ENCODE peak calls at places on chromosomes 3 and 15, in six cellular contexts. I, R, F, A, L and K are unnamed samples.

GRCh38 chr3:42505203-42505848 is 2.9 kb downstream of the VIPR1 start:
- DNase-seq in I (no peak), R (no peak), F (peak), A (no peak), L (no peak), K (no peak)

GRCh38 chr15:29476503-29477080 is 207.0 kb upstream of the NSMCE3 start:
- DNase-seq in I (no peak), R (no peak), F (no peak), A (no peak), L (no peak), K (no peak)

GRCh38 chr3:114527036-114527644 is 233.3 kb downstream of the TIGIT start:
- DNase-seq in I (no peak), R (no peak), F (no peak), A (no peak), L (peak), K (peak)

GRCh38 chr3:43882976-43883680 is 192.4 kb downstream of the ABHD5 start:
- DNase-seq in I (no peak), R (no peak), F (no peak), A (no peak), L (no peak), K (no peak)

GRCh38 chr15:90033448-90033847 is 32.3 kb downstream of the ZNF710 start:
- DNase-seq in I (no peak), R (no peak), F (no peak), A (no peak), L (no peak), K (no peak)

GRCh38 chr15:65339926-65340325 is 35.4 kb downstream of the RNU5B-1 start:
- DNase-seq in I (no peak), R (no peak), F (no peak), A (no peak), L (peak), K (no peak)

GRCh38 chr3:171790898-171791694 is 19.2 kb downstream of the PLD1 start:
- DNase-seq in I (no peak), R (no peak), F (no peak), A (no peak), L (no peak), K (no peak)

GRCh38 chr15:82966671-82967071 is 14.2 kb upstream of the HOMER2 start:
- DNase-seq in I (no peak), R (no peak), F (no peak), A (no peak), L (no peak), K (no peak)

GRCh38 chr15:100114526-100114925 is 227.2 kb downstream of the ADAMTS17 start:
- DNase-seq in I (no peak), R (no peak), F (no peak), A (no peak), L (no peak), K (no peak)

DNA sequence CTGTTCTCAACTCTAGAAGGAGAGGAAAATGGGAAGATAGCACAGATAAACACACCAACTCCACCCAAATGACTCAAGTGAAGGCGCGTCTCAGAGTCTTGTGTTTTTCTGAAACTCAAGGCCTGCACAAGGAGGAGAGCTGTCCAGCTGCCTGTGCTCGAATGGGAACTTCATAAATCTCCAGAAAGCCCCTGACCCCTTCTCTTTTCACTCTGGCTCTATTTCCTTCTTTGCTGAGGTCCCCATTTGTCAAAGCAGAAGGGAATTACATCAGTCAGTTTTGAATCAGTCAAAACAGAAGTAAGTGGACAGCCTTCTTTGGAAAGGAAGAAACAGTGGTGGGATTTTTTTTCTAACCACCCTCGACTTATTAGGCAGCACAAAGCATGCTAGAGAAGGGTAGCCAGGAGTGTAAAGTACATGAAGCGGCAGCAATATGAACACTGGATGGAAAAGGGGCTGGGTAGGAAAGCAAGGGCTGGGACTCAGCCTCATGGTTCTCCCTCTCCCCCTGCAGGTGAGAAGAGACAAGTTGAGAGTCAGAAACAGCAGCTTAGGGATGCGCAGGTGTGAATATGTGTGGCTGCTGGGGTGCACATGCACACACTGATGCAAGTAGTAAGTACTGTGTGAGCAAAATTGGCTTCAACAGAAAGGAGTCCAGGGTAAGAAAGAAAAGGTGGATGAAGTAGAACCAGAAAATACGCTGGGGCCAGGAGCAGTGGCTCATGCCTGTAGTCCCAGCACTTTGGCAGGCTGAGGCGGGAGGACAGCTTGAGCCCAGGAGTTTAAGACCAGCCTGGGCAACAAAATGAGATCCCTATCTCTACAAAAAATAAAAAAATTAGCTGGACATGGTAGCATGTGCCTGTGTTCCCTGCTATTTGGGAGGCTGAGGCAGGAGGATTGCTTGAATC is 36.6 kb upstream of the MAGEF1 start:
- DNase-seq in I (no peak), R (no peak), F (peak), A (peak), L (peak), K (peak)
- TF ChIP-seq CTCF in I (peak), R (no peak), F (no peak), A (peak), L (no peak), K (peak)

GRCh38 chr3:57298041-57298440 is 5.6 kb upstream of the ASB14 start:
- DNase-seq in I (no peak), R (peak), F (no peak), A (peak), L (no peak), K (peak)
- TF ChIP-seq CTCF in I (no peak), R (peak), F (no peak), A (no peak), L (no peak), K (no peak)

GRCh38 chr15:88178631-88179030 is 77.9 kb downstream of the NTRK3 start:
- DNase-seq in I (no peak), R (no peak), F (no peak), A (no peak), L (no peak), K (no peak)

GRCh38 chr15:88177451-88177850 is 79.1 kb downstream of the NTRK3 start:
- DNase-seq in I (no peak), R (no peak), F (no peak), A (no peak), L (no peak), K (no peak)

GRCh38 chr15:88174571-88174970 is 82.0 kb downstream of the NTRK3 start:
- DNase-seq in I (no peak), R (no peak), F (no peak), A (no peak), L (no peak), K (no peak)

GRCh38 chr15:88181613-88182012 is 74.9 kb downstream of the NTRK3 start:
- DNase-seq in I (no peak), R (no peak), F (no peak), A (no peak), L (no peak), K (no peak)

DNA sequence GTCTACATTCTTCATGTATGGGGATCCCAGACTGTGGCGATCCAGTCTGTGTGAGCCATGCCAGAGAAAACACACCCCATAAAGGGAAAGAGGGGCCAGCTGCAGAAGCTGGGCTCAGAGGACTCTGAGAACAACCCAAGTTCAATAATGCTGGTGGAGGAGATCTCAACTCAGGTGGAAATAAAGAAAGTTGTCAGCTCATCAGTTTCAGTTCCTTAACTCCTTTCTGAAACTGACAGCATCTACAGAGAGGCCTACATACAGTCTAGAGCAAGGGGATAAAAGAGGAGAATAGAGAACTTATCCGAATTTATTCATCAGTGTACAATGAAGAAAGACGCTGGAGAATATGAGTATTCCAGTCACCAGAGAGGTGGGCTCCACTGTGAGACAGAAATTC is 77.0 kb downstream of the NTRK3 start:
- DNase-seq in I (no peak), R (no peak), F (no peak), A (no peak), L (no peak), K (no peak)
- TF ChIP-seq CTCF in I (no peak), R (no peak), F (no peak), A (no peak), L (no peak), K (no peak)

DNA sequence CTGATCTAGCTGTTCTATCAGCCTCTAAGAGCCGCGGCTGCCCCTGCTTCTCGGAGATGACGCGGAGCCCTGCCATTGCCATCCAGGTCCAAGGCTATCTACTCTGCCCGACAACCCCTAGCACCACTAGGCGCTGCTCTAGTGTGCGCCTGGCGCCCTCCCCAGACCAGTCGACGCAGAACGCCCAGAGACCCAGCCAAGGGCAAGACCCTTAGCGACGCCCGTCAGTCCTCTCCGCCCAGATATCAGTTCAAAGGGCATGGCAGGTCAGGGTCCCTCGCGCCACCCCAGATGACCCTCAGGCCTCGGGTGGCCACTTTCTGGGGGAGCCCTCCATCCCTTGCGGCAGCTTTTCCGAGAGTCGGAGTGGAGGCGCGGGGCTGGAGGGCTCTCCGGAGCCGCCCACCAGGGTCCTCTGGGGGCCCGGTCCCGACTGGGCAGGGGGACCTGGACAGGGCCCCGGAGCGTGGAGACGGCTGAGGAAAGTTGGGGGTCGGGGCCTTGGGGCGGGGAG is 371 bp upstream of the CLSTN2 start:
- DNase-seq in I (no peak), R (peak), F (no peak), A (no peak), L (peak), K (no peak)
- TF ChIP-seq CTCF in I (peak), R (peak), F (no peak), A (no peak), L (no peak), K (no peak)

GRCh38 chr3:1444196-1444595 is 351.4 kb downstream of the CNTN6 start:
- DNase-seq in I (no peak), R (no peak), F (no peak), A (no peak), L (no peak), K (no peak)

GRCh38 chr3:1442271-1442670 is 349.4 kb downstream of the CNTN6 start:
- DNase-seq in I (no peak), R (no peak), F (no peak), A (no peak), L (no peak), K (no peak)

DNA sequence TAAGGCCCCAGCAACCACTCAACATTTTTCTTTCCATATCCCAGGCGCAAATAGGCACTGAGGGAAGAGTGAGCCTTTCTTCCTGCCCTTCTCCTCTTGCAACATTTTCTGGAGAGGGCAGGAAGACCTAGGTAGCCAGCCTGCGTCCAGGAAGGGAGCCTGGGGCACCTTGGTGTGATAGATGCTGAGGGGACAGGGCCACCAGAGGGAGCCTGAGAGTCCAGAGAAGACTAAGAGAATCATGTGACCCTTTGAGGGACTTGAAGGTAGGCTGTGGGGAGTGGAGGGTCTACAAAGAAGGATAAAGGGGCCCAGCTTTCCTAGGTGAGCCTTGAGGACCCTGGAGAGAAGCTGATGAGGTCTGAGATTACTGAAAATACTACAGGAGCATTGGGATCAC is 346.6 kb downstream of the CNTN6 start:
- DNase-seq in I (no peak), R (no peak), F (no peak), A (no peak), L (no peak), K (peak)
- TF ChIP-seq CTCF in I (no peak), R (no peak), F (no peak), A (no peak), L (no peak), K (no peak)

DNA sequence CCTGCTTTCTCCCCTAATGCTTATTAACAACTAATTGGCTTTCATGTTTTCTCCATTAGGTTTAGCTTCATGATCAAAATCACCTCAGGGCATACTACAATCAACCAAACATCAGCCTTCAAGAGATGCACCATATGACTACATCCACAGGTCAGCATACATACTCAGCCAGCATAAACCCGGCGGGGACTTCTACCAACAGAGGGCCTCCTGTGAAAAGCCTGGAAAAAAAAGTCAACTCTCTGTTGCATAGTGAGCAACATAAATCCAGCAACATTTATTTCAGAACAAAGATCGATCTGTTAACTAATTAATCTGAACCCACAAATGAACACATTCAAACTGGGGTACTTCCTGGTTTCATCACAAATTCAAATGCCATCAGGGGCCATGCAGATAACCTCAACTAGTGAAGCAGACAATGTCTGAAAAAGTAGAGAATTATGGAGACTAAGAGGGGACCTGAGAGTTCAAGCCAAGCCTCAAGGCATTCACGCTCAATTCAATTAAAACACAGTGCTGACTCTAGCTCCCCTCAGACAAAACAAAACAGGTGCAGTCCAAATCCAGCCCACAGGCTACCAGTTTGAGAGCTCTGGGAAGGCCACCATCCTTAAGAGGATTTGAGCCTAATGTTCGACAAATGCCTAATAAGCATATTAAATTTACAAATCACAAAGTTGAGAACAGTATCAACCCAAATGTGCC is 124.5 kb downstream of the MAGI1 start:
- DNase-seq in I (no peak), R (no peak), F (no peak), A (no peak), L (no peak), K (peak)
- TF ChIP-seq CTCF in I (peak), R (peak), F (no peak), A (peak), L (no peak), K (peak)

GRCh38 chr3:70108072-70108471 is 108.5 kb downstream of the SAMMSON start:
- DNase-seq in I (no peak), R (no peak), F (no peak), A (no peak), L (peak), K (peak)
- TF ChIP-seq CTCF in I (peak), R (no peak), F (no peak), A (no peak), L (peak), K (peak)

DNA sequence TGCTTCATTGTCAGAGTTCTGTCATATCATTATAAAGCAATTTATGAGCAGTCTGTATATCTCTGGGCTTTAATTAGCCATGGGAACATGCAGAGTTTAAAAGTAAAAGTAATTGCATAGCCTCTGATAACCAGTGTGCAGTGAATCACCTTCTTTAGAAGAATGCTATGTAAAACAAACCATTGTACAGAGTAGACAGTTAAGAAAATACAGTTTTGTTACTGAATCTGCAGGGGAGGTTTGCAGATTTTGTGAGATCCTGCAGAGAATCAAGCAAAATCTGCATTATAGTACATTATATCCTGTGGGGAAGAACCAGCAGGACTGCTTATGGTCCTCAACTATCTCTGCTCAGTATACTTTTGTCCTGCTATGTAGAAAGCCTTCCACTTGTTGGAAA is 396.2 kb upstream of the NAALADL2 start:
- DNase-seq in I (no peak), R (no peak), F (no peak), A (no peak), L (no peak), K (no peak)
- TF ChIP-seq CTCF in I (no peak), R (no peak), F (no peak), A (no peak), L (no peak), K (no peak)

GRCh38 chr3:159252772-159253384 is 451.0 kb downstream of the MFSD1 start:
- DNase-seq in I (peak), R (no peak), F (no peak), A (peak), L (peak), K (peak)
- TF ChIP-seq CTCF in I (peak), R (peak), F (no peak), A (peak), L (peak), K (peak)

GRCh38 chr3:52036829-52037228 is 19.5 kb downstream of the DUSP7 start:
- DNase-seq in I (no peak), R (no peak), F (no peak), A (no peak), L (no peak), K (no peak)
- TF ChIP-seq CTCF in I (no peak), R (no peak), F (no peak), A (no peak), L (no peak), K (no peak)